ENCODE peak calls at places on chromosomes 4 and X, in six cellular contexts. L, R, V, G, P and S are unnamed samples.

GRCh38 chrX:43224496-43224895 is 431.6 kb upstream of the MAOA start:
- DNase-seq in G (no peak), P (no peak), L (no peak), R (no peak), V (no peak), S (no peak)

GRCh38 chr4:21948347-21949072 is at the start of gene KCNIP4:
- DNase-seq in L (no peak), G (peak; percentile 6), R (no peak), P (peak; percentile 49), V (no peak), S (no peak)

GRCh38 chr4:1246111-1246881 is 2.6 kb downstream of the CTBP1 start:
- DNase-seq in L (peak; percentile 10), G (no peak), R (no peak), V (peak; percentile 54), P (peak; percentile 8), S (no peak)

GRCh38 chrX:41116948-41117347 is 31.7 kb downstream of the USP9X start:
- DNase-seq in V (no peak), G (no peak), R (no peak), P (no peak), L (no peak), S (no peak)

GRCh38 chr4:124947622-124948265 is 235.2 kb upstream of the ANKRD50 start:
- DNase-seq in P (no peak), G (no peak), L (no peak), V (no peak), R (no peak), S (no peak)

GRCh38 chr4:117326091-117326490 is 240.7 kb upstream of the TRAM1L1 start:
- DNase-seq in V (no peak), G (no peak), R (no peak), L (no peak), P (no peak), S (no peak)

GRCh38 chrX:49243166-49243565 is 7.9 kb downstream of the CCDC22 start:
- DNase-seq in G (no peak), R (no peak), P (no peak), V (no peak), L (no peak), S (no peak)

GRCh38 chrX:112941209-112941788 is 100.7 kb upstream of the AMOT start:
- DNase-seq in V (no peak), L (no peak), R (no peak), G (no peak), P (no peak), S (no peak)

GRCh38 chrX:7941390-7942042 is 14.3 kb upstream of the PNPLA4 start:
- DNase-seq in R (no peak), P (peak; percentile 11), L (no peak), V (no peak), G (peak; percentile 14), S (no peak)

GRCh38 chr4:70583952-70584834 is 7.9 kb upstream of the AMBN start:
- DNase-seq in R (peak; percentile 31), L (no peak), V (no peak), P (no peak), G (no peak), S (no peak)

GRCh38 chr4:10204401-10205058 is 87.9 kb upstream of the WDR1 start:
- DNase-seq in G (no peak), V (no peak), P (no peak), L (peak; percentile 52), R (no peak), S (no peak)